ENCODE peak calls at places on chromosomes 4 and X, in ten cellular contexts. A is SIG-M5; S is CD4-positive, CD25-positive, alpha-beta regulatory T cell; Y is heart right ventricle; G is activated CD4-positive, CD25-positive, alpha-beta regulatory T cell treated with anti-CD3 and anti-CD28 coated beads, Interleukin-2, amount 50 U/mL, for 72 hours; K is psoas muscle; U is activated B cell treated with CpG ODN at 0.5 μM for 24 hours; Z is MM.1S; W is choroid plexus epithelial cell; T is astrocyte. D is an unnamed sample.

GRCh38 chr4:53015681-53016080 is 153.6 kb downstream of the RASL11B start:
- DNase-seq in K (no peak), Y (peak; percentile 38), T (peak; percentile 31), A (no peak), G (no peak), U (no peak), W (peak; percentile 90), S (no peak), Z (no peak), D (peak; percentile 77)

GRCh38 chrX:128728943-128729342 is 676.7 kb upstream of the ACTRT1 start:
- DNase-seq in W (no peak), A (no peak), G (no peak), U (no peak), T (no peak), K (no peak), S (no peak), Y (no peak), Z (no peak), D (no peak)

GRCh38 chr4:93433840-93434239 is 394.7 kb upstream of the ATOH1 start:
- DNase-seq in T (no peak), W (no peak), A (no peak), G (no peak), S (no peak), Y (no peak), K (no peak), U (no peak), Z (no peak), D (no peak)

GRCh38 chr4:3847211-3847940 is 81.2 kb downstream of the ADRA2C start:
- DNase-seq in W (no peak), A (no peak), Y (no peak), G (no peak), U (no peak), S (no peak), Z (no peak), T (no peak), K (no peak), D (no peak)

GRCh38 chr4:161522031-161522430 is 641.8 kb downstream of the FSTL5 start:
- DNase-seq in Y (no peak), S (no peak), G (no peak), W (peak; percentile 11), U (no peak), K (no peak), Z (no peak), A (no peak), T (peak; percentile 20), D (no peak)

GRCh38 chr4:100391913-100392312 is 125.9 kb downstream of the EMCN start:
- DNase-seq in W (peak; percentile 87), S (no peak), U (no peak), K (no peak), G (no peak), Y (no peak), Z (peak; percentile 42), A (no peak), T (peak; percentile 80), D (no peak)

GRCh38 chr4:76696109-76696508 is 201.8 kb downstream of the SOWAHB start:
- DNase-seq in Z (no peak), W (peak; percentile 26), Y (no peak), T (peak; percentile 62), U (no peak), G (no peak), A (no peak), K (no peak), S (no peak), D (no peak)

GRCh38 chr4:110196871-110197420 is 1.5 kb downstream of the ELOVL6 start:
- DNase-seq in Y (peak; percentile 34), Z (peak; percentile 51), S (peak; percentile 53), U (no peak), K (peak; percentile 62), G (peak; percentile 58), T (peak; percentile 22), A (no peak), W (peak; percentile 47), D (no peak)

GRCh38 chr4:76199664-76200211 is 13.9 kb downstream of the SCARB2 start:
- DNase-seq in S (no peak), K (no peak), T (peak; percentile 36), W (no peak), Y (no peak), U (peak; percentile 52), Z (peak; percentile 97), A (no peak), G (no peak), D (no peak)

GRCh38 chr4:163161536-163162205 is 5.0 kb downstream of the NAF1 start:
- DNase-seq in A (no peak), S (no peak), Y (no peak), U (no peak), Z (no peak), T (peak; percentile 96), G (no peak), W (peak; percentile 65), K (no peak), D (no peak)

GRCh38 chr4:5018096-5018495 is 1.2 kb downstream of the CYTL1 start:
- DNase-seq in Z (no peak), S (no peak), G (no peak), Y (no peak), A (no peak), U (no peak), W (peak; percentile 48), T (no peak), K (no peak), D (no peak)

GRCh38 chrX:72309297-72310071 is 3.8 kb upstream of the CITED1 start:
- DNase-seq in W (no peak), S (no peak), U (no peak), A (no peak), G (no peak), T (no peak), Z (no peak), K (no peak), Y (no peak), D (no peak)

GRCh38 chrX:121000589-121000988 is 15.0 kb upstream of the CT47A1 start:
- DNase-seq in K (no peak), G (no peak), Z (peak; percentile 34), U (no peak), T (no peak), W (peak; percentile 41), Y (no peak), A (no peak), S (no peak), D (peak; percentile 19)

GRCh38 chr4:2691313-2691712 is 64.8 kb downstream of the TNIP2 start:
- DNase-seq in K (no peak), W (no peak), A (no peak), T (no peak), U (no peak), Y (no peak), G (no peak), Z (no peak), S (no peak), D (no peak)

GRCh38 chrX:103293118-103293517 is 16.6 kb upstream of the TCEAL5 start:
- DNase-seq in W (no peak), Z (no peak), K (no peak), T (no peak), S (no peak), Y (no peak), U (no peak), A (no peak), G (no peak), D (no peak)

GRCh38 chrX:68261060-68261672 is 172.1 kb downstream of the OPHN1 start:
- DNase-seq in Y (no peak), T (peak; percentile 36), K (no peak), G (no peak), Z (no peak), A (no peak), U (no peak), W (peak; percentile 22), S (no peak), D (no peak)

GRCh38 chr4:181939199-181939945 is 303.8 kb upstream of the TENM3 start:
- DNase-seq in W (peak; percentile 48), G (no peak), S (no peak), K (no peak), Y (no peak), Z (no peak), U (no peak), T (peak; percentile 57), A (no peak), D (peak; percentile 16)

GRCh38 chrX:46376246-46376885 is 168.9 kb downstream of the ZNF674 start:
- DNase-seq in S (peak; percentile 10), W (peak; percentile 75), G (no peak), Y (no peak), T (peak; percentile 42), Z (peak; percentile 31), A (no peak), K (no peak), U (no peak), D (peak; percentile 69)

GRCh38 chr4:151676301-151676700 is 84.5 kb downstream of the GATB start:
- DNase-seq in K (peak; percentile 37), Z (no peak), T (peak; percentile 83), U (no peak), A (no peak), S (no peak), W (peak; percentile 79), G (no peak), Y (no peak), D (no peak)

GRCh38 chr4:127214001-127214400 is 418.8 kb upstream of the INTU start:
- DNase-seq in G (no peak), T (peak; percentile 16), S (no peak), Y (peak; percentile 18), A (no peak), Z (no peak), K (no peak), W (no peak), U (no peak), D (peak; percentile 14)

GRCh38 chr4:71411976-71412375 is 73.2 kb downstream of the SLC4A4 start:
- DNase-seq in W (peak; percentile 2), A (no peak), S (no peak), G (no peak), T (peak; percentile 52), Y (no peak), K (no peak), Z (no peak), U (no peak), D (no peak)

GRCh38 chr4:115165503-115165902 is 52.1 kb upstream of the NDST4 start:
- DNase-seq in G (no peak), Y (no peak), S (no peak), A (no peak), K (no peak), T (peak; percentile 24), U (no peak), W (no peak), Z (no peak), D (no peak)

GRCh38 chrX:11267311-11267910 is 25.8 kb upstream of the AMELX start:
- DNase-seq in A (no peak), S (no peak), Y (no peak), Z (no peak), W (peak; percentile 4), K (no peak), G (no peak), T (no peak), U (no peak), D (no peak)

GRCh38 chr4:14196141-14196540 is 568.6 kb upstream of the BOD1L1 start:
- DNase-seq in K (peak; percentile 33), W (peak; percentile 83), G (no peak), Z (peak; percentile 21), T (peak; percentile 55), Y (peak; percentile 29), U (no peak), S (no peak), A (no peak), D (peak; percentile 82)

GRCh38 chr4:121726642-121727268 is 30.0 kb upstream of the ANXA5 start:
- DNase-seq in U (no peak), A (no peak), G (no peak), Z (peak; percentile 67), S (peak; percentile 56), T (peak; percentile 55), Y (no peak), W (peak; percentile 89), K (no peak), D (peak; percentile 66)

GRCh38 chr4:33649015-33649414 is 2595.3 kb downstream of the ARAP2 start:
- DNase-seq in K (no peak), W (peak; percentile 78), G (no peak), U (no peak), Y (no peak), S (no peak), T (peak; percentile 1), Z (no peak), A (no peak), D (peak; percentile 36)

GRCh38 chr4:47686294-47686872 is 151.5 kb downstream of the CORIN start:
- DNase-seq in S (peak; percentile 53), A (no peak), W (peak; percentile 68), Z (peak; percentile 67), Y (peak; percentile 29), K (peak; percentile 18), G (peak; percentile 57), U (peak; percentile 19), T (no peak), D (peak; percentile 72)

GRCh38 chrX:15107367-15107988 is 162.4 kb downstream of the ASB9 start:
- DNase-seq in Z (no peak), W (no peak), S (no peak), Y (no peak), A (no peak), T (no peak), U (no peak), K (no peak), G (no peak), D (no peak)

D was measured in hepatocyte.